ENCODE peak calls at places on chromosomes 1 and 21, in four cellular contexts. J is hepatocyte, D is mucosa of descending colon, K is SJSA1. I is an unnamed sample.

GRCh38 chr1:50604580-50604979 is 181.3 kb upstream of the DMRTA2 start:
- DNase-seq in J (no peak), D (no peak), K (no peak), I (no peak)

GRCh38 chr1:202058001-202058908 is 47.9 kb downstream of the ELF3 start:
- DNase-seq in J (no peak), D (no peak), K (peak; percentile 97), I (no peak)

GRCh38 chr1:44941424-44942324 is 44.7 kb downstream of the EIF2B3 start:
- DNase-seq in J (no peak), D (no peak), K (no peak), I (no peak)

GRCh38 chr1:230858918-230859819 is 9.2 kb downstream of the C1orf198 start:
- DNase-seq in J (no peak), D (no peak), K (peak; percentile 95), I (no peak)

GRCh38 chr1:31750858-31751638 is 13.1 kb downstream of the ADGRB2 start:
- DNase-seq in J (no peak), D (no peak), K (no peak), I (no peak)

GRCh38 chr1:18878538-18879220 is 19.2 kb upstream of the TAS1R2 start:
- DNase-seq in J (no peak), D (no peak), K (no peak), I (no peak)

GRCh38 chr21:43760391-43760958 is 15.6 kb downstream of the CSTB start:
- DNase-seq in J (no peak), D (no peak), K (no peak), I (no peak)

GRCh38 chr1:203217139-203217621 is 12.3 kb downstream of the CHIT1 start:
- DNase-seq in J (peak; percentile 53), D (no peak), K (no peak), I (peak; percentile 68)

GRCh38 chr1:165726169-165726568 is 27.8 kb upstream of the ALDH9A1 start:
- DNase-seq in J (no peak), D (no peak), K (no peak), I (no peak)

GRCh38 chr1:15671430-15671829 is 12.7 kb upstream of the PLEKHM2 start:
- DNase-seq in J (no peak), D (no peak), K (no peak), I (no peak)

GRCh38 chr1:30888391-30888790 is 20.2 kb downstream of the SDC3 start:
- DNase-seq in J (peak; percentile 82), D (peak; percentile 31), K (peak; percentile 71), I (no peak)

GRCh38 chr1:9239622-9240401 is 5.2 kb downstream of the H6PD start:
- DNase-seq in J (peak; percentile 48), D (peak; percentile 60), K (peak; percentile 61), I (no peak)

GRCh38 chr1:226608699-226609505 is 60.3 kb downstream of the STUM start:
- DNase-seq in J (peak; percentile 83), D (peak; percentile 77), K (no peak), I (peak; percentile 91)

GRCh38 chr21:37219766-37220432 is 47.2 kb downstream of the VPS26C start:
- DNase-seq in J (no peak), D (no peak), K (no peak), I (peak; percentile 66)

GRCh38 chr1:47207811-47208373 is 18.1 kb upstream of the PDZK1IP1 start:
- DNase-seq in J (no peak), D (no peak), K (peak; percentile 30), I (no peak)

GRCh38 chr1:4792565-4792964 is 138.2 kb downstream of the AJAP1 start:
- DNase-seq in J (no peak), D (no peak), K (no peak), I (no peak)

GRCh38 chr1:235642021-235642942 is 7.3 kb downstream of the GNG4 start:
- DNase-seq in J (peak; percentile 43), D (no peak), K (peak; percentile 66), I (no peak)

GRCh38 chr1:20495661-20496060 is 9.7 kb upstream of the CAMK2N1 start:
- DNase-seq in J (no peak), D (no peak), K (no peak), I (no peak)

GRCh38 chr1:184801503-184801902 is 46.8 kb upstream of the EDEM3 start:
- DNase-seq in J (no peak), D (no peak), K (no peak), I (no peak)

GRCh38 chr1:85496881-85497582 is 32.1 kb upstream of the DDAH1 start:
- DNase-seq in J (no peak), D (no peak), K (peak; percentile 62), I (no peak)

GRCh38 chr1:96362623-96363022 is 359.0 kb upstream of the PTBP2 start:
- DNase-seq in J (peak; percentile 42), D (no peak), K (peak; percentile 95), I (no peak)

GRCh38 chr1:156836041-156836654 is 19.5 kb upstream of the SH2D2A start:
- DNase-seq in J (no peak), D (no peak), K (no peak), I (no peak)

GRCh38 chr1:172431224-172431623 is 10.7 kb downstream of the C1orf105 start:
- DNase-seq in J (no peak), D (no peak), K (no peak), I (no peak)

GRCh38 chr1:186977266-186977957 is 148.7 kb downstream of the PLA2G4A start:
- DNase-seq in J (no peak), D (no peak), K (no peak), I (no peak)

GRCh38 chr21:38899277-38899947 is 93.7 kb downstream of the ETS2 start:
- DNase-seq in J (no peak), D (no peak), K (no peak), I (no peak)

GRCh38 chr1:209648931-209649776 is 3.1 kb downstream of the LAMB3 start:
- DNase-seq in J (peak; percentile 70), D (peak; percentile 38), K (peak; percentile 79), I (peak; percentile 30)

GRCh38 chr1:14945132-14946010 is 208.2 kb upstream of the TMEM51 start:
- DNase-seq in J (peak; percentile 75), D (peak; percentile 29), K (peak; percentile 62), I (no peak)

GRCh38 chr1:183024352-183025337 is 1.4 kb downstream of the LAMC1 start:
- DNase-seq in J (no peak), D (no peak), K (peak; percentile 63), I (peak; percentile 50)

GRCh38 chr1:9838946-9839345 is 15.2 kb upstream of the CLSTN1 start:
- DNase-seq in J (no peak), D (no peak), K (no peak), I (no peak)

GRCh38 chr1:26538480-26539412 is 9.2 kb downstream of the RPS6KA1 start:
- DNase-seq in J (no peak), D (peak; percentile 64), K (peak; percentile 35), I (peak; percentile 89)

GRCh38 chr21:40054403-40054802 is 187.2 kb downstream of the PCP4 start:
- DNase-seq in J (peak; percentile 23), D (peak; percentile 69), K (no peak), I (no peak)

GRCh38 chr1:244336232-244336899 is 115.3 kb downstream of the ADSS2 start:
- DNase-seq in J (no peak), D (no peak), K (no peak), I (no peak)

GRCh38 chr21:37368536-37369279 is 2.1 kb downstream of the DYRK1A start:
- DNase-seq in J (peak; percentile 19), D (no peak), K (peak; percentile 50), I (peak; percentile 49)

DNA sequence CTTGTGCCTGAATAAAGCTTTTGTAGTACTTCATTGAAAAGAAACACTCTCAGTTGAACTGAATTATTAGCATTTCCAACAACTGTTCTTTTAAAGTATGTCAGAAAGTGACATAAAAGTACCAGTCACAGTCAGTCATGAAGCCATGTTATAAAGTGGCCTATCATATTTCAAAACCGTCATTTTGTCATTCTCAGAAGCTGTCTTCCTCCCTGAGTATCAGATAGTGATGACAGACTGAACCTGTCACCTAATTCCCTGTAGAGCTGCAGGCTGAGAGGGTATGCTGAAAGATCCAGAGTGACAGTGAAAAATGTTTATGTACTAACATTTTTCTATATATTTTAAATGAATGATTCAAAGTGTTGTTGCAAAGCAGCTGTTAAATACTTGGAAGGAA is 1121.7 kb upstream of the PRMT6 start:
- DNase-seq in J (no peak), D (no peak), K (no peak), I (no peak)
- H3K9me3 ChIP-seq in J (no peaks in the 10 kb centered on the region), D (peaks cover 5% of the 10 kb centered on the region), K (peaks cover 3% of the 10 kb centered on the region), I (no peaks in the 10 kb centered on the region)

DNA sequence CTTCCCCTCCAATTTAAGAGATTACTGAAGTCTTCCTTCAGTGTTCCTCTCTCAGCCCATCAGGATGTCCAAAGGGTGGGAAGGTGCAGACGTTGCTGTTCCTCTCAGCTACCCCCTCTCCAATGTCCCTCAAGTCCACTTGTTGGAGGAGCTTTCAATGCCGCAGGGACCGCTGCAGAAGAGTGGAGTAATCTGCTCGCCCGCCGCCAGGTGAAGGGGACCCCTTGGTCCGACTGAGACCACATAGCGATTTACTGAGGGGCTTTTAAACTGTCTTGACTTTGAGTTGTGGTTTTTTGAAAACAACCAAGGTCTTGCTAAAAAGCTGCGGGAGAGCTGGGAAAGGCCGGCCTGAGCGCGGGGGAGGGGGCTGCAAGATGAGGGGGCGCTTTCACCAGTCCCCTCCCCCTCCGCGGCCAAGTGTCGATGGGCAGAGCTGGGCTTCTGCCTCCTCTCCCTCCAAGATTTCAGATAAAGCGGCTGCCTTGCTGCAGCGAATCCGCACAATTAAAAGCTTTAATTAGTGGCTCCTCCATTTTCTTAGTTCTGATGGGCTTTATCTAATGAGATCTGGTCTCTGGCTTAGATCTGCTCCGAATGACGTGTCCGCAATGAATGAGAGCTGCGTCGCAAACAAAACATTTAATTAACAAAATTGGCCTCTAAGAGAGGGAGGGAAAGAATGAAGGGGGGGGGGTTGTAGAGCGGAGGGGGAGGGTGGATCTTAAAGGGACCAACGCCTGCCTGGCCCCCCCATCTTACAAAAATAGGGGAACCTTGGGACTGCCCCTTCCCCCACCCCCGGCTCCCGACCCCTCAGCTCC is 5.9 kb downstream of the LMO4 start:
- DNase-seq in J (peak; percentile 39), D (no peak), K (peak; percentile 59), I (peak; percentile 49)
- H3K4me3 ChIP-seq in J (peak overlapping the region; percentile 62), D (peak overlapping the region; percentile 49), K (peak overlapping the region; percentile 55), I (peak overlapping the region; percentile 72)

GRCh38 chr1:213192026-213192425 is 141.0 kb downstream of the RPS6KC1 start:
- DNase-seq in J (no peak), D (no peak), K (no peak), I (no peak)

GRCh38 chr1:213180833-213181232 is 129.8 kb downstream of the RPS6KC1 start:
- DNase-seq in J (no peak), D (no peak), K (no peak), I (no peak)

GRCh38 chr1:213183036-213183672 is 132.1 kb downstream of the RPS6KC1 start:
- DNase-seq in J (no peak), D (no peak), K (no peak), I (no peak)

DNA sequence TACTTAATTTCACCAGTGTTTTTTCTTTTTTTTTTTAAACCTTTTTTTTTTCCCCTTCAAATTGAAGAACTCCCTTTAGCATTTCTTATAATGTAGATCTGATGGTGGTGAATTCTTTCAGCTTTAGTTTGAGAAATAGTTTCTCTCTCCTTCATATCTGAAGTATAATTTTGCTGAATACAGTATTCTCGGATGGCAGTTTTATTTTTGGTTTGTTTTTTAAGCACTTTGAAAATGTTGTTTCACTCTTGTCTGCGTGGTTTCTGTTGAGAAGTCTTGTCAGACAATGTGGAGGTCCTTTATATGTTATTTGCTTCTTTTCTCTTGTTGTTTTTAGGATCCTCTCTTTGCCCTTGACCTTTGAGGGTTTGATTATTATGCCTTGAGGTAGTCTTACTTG is 135.1 kb downstream of the RPS6KC1 start:
- DNase-seq in J (no peak), D (no peak), K (no peak), I (no peak)
- H3K9me3 ChIP-seq in J (peaks cover 16% of the 10 kb centered on the region), D (peaks cover 27% of the 10 kb centered on the region), K (no peaks in the 10 kb centered on the region), I (peaks cover 4% of the 10 kb centered on the region)

DNA sequence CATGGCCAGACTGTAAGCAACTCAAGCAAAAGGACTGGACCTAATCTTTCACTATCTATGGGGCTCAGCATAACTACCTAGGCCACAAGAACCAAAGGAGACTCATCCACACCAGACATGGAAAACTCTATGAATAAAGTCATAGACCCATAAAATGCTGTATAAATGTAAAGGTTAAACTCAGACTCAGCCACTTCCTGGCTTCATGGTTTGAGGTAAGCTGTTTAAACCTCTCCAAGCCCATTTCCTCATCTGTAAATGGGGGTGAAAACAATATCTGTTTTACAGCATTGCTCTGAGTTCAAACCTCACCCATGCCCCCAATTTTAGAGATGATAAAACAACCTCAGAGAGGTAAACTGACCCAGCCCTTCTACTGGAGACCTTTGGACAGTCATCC is 4.0 kb upstream of the SMIM12 start:
- DNase-seq in J (no peak), D (no peak), K (no peak), I (no peak)
- H3K4me3 ChIP-seq in J (no peak overlapping the region), D (no peak overlapping the region), K (no peak overlapping the region), I (no peak overlapping the region)